ENCODE peak calls at places on chromosomes 12 and 14, in ten cellular contexts. E is K562; M is IMR-90; A is ovary; Z is substantia nigra; S is CD8-positive, alpha-beta memory T cell; U is CD4-positive, alpha-beta T cell; C is aorta; K is stomach; Y is psoas muscle. O is an unnamed sample.

GRCh38 chr14:68203871-68204270 is 384.3 kb downstream of the RAD51B start:
- DNase-seq in M (no peak), S (no peak), E (no peak), U (no peak), K (no peak), Y (no peak), C (no peak), Z (no peak), A (no peak), O (no peak)

GRCh38 chr12:50732591-50732990 is 31.3 kb upstream of the ATF1 start:
- DNase-seq in E (peak; percentile 13), U (no peak), Y (no peak), S (no peak), M (peak; percentile 97), C (no peak), K (no peak), A (no peak), Z (no peak), O (no peak)

GRCh38 chr12:6375269-6376078 is at the start of gene SCNN1A:
- DNase-seq in Z (no peak), Y (no peak), M (no peak), U (no peak), A (peak; percentile 58), S (no peak), K (peak; percentile 92), C (no peak), E (no peak), O (peak; percentile 78)

GRCh38 chr12:117228239-117228638 is 38.0 kb upstream of the FBXO21 start:
- DNase-seq in C (no peak), Y (no peak), S (no peak), K (no peak), U (no peak), Z (no peak), M (no peak), A (no peak), E (no peak), O (no peak)

GRCh38 chr12:52945389-52946232 is 3.3 kb upstream of the KRT18 start:
- DNase-seq in M (peak; percentile 62), S (no peak), C (no peak), Y (no peak), U (no peak), Z (no peak), A (no peak), K (peak; percentile 62), E (no peak), O (peak; percentile 65)

GRCh38 chr12:113259499-113259953 is 38.3 kb downstream of the TPCN1 start:
- DNase-seq in Y (peak; percentile 87), M (no peak), Z (peak; percentile 48), E (no peak), K (peak; percentile 44), A (peak; percentile 80), U (no peak), S (no peak), C (peak; percentile 83), O (peak; percentile 81)

GRCh38 chr12:104649913-104650312 is 193.2 kb downstream of the CHST11 start:
- DNase-seq in C (no peak), M (no peak), K (no peak), Z (no peak), Y (no peak), S (no peak), U (no peak), A (no peak), E (no peak), O (no peak)

GRCh38 chr12:128820723-128821432 is 2.9 kb downstream of the SLC15A4 start:
- DNase-seq in C (no peak), K (peak; percentile 44), Y (no peak), S (no peak), M (no peak), E (no peak), Z (no peak), A (no peak), U (no peak), O (no peak)

GRCh38 chr14:105853089-105853906 is 326.9 kb downstream of the TMEM121 start:
- DNase-seq in Z (no peak), K (no peak), S (no peak), E (no peak), C (peak; percentile 60), U (no peak), Y (no peak), A (no peak), M (no peak), O (no peak)

GRCh38 chr12:4797096-4797495 is 76.9 kb downstream of the GALNT8 start:
- DNase-seq in Z (no peak), M (no peak), Y (no peak), U (no peak), S (no peak), K (no peak), E (no peak), A (no peak), C (no peak), O (no peak)

GRCh38 chr14:105495990-105496830 is 5.2 kb downstream of the TEDC1 start:
- DNase-seq in U (no peak), S (no peak), A (no peak), M (no peak), E (no peak), C (peak; percentile 71), Y (no peak), K (no peak), Z (no peak), O (no peak)

GRCh38 chr12:114834621-114835020 is 150.6 kb upstream of the TBX3 start:
- DNase-seq in Z (no peak), Y (no peak), M (peak; percentile 46), U (no peak), A (no peak), C (no peak), K (no peak), S (no peak), E (no peak), O (no peak)
- H3K27ac ChIP-seq in Z (no peak overlapping the region), Y (no peak overlapping the region), M (peak overlapping the region; percentile 74), U (no peak overlapping the region), A (no peak overlapping the region), C (no peak overlapping the region), K (no peak overlapping the region), S (no peak overlapping the region), E (no peak overlapping the region), O (no peak overlapping the region)

GRCh38 chr14:19941668-19942067 is 11.0 kb downstream of the OR4K1 start:
- DNase-seq in Z (no peak), M (no peak), C (no peak), K (no peak), Y (no peak), U (no peak), A (no peak), S (no peak), E (no peak), O (no peak)

GRCh38 chr14:19949218-19949617 is 18.5 kb downstream of the OR4K1 start:
- DNase-seq in U (no peak), M (no peak), S (no peak), C (no peak), K (no peak), A (no peak), E (no peak), Z (no peak), Y (no peak), O (no peak)

GRCh38 chr14:19947413-19948090 is 16.8 kb downstream of the OR4K1 start:
- DNase-seq in K (no peak), A (no peak), E (no peak), C (no peak), Y (no peak), Z (no peak), U (no peak), M (no peak), S (no peak), O (no peak)
- H3K27ac ChIP-seq in K (no peak overlapping the region), A (no peak overlapping the region), E (no peak overlapping the region), C (no peak overlapping the region), Y (no peak overlapping the region), Z (no peak overlapping the region), U (no peak overlapping the region), M (no peak overlapping the region), S (no peak overlapping the region), O (no peak overlapping the region)

GRCh38 chr14:32530800-32531199 is 201.7 kb downstream of the AKAP6 start:
- DNase-seq in Y (no peak), E (no peak), Z (no peak), K (no peak), C (no peak), A (no peak), M (no peak), U (no peak), S (no peak), O (no peak)

GRCh38 chr14:32525591-32525990 is 196.5 kb downstream of the AKAP6 start:
- DNase-seq in K (no peak), Y (no peak), S (no peak), C (no peak), A (no peak), E (no peak), U (no peak), M (no peak), Z (no peak), O (no peak)

GRCh38 chr14:32524609-32525391 is 195.7 kb downstream of the AKAP6 start:
- DNase-seq in M (peak; percentile 8), S (no peak), Y (no peak), A (no peak), U (no peak), Z (no peak), K (no peak), C (no peak), E (no peak), O (no peak)
- H3K27ac ChIP-seq in M (no peak overlapping the region), S (no peak overlapping the region), Y (peak overlapping the region; percentile 51), A (no peak overlapping the region), U (no peak overlapping the region), Z (peak overlapping the region; percentile 63), K (no peak overlapping the region), C (no peak overlapping the region), E (no peak overlapping the region), O (no peak overlapping the region)

GRCh38 chr12:93785262-93786010 is 108.3 kb downstream of the CRADD start:
- DNase-seq in U (no peak), M (peak; percentile 97), K (no peak), Y (peak; percentile 48), Z (no peak), E (peak; percentile 75), A (peak; percentile 53), S (peak; percentile 6), C (no peak), O (peak; percentile 10)

GRCh38 chr12:93782854-93783253 is 105.7 kb downstream of the CRADD start:
- DNase-seq in C (no peak), M (no peak), K (no peak), Z (no peak), S (no peak), A (no peak), E (no peak), U (no peak), Y (no peak), O (no peak)

GRCh38 chr12:93784339-93785086 is 107.3 kb downstream of the CRADD start:
- DNase-seq in Z (no peak), K (no peak), U (no peak), A (peak; percentile 43), M (peak; percentile 76), C (no peak), S (no peak), Y (peak; percentile 60), E (peak; percentile 81), O (no peak)

GRCh38 chr12:93786669-93787397 is 109.7 kb downstream of the CRADD start:
- DNase-seq in U (no peak), Z (no peak), K (no peak), A (no peak), E (no peak), M (no peak), Y (no peak), S (no peak), C (no peak), O (no peak)

GRCh38 chr12:93783827-93784226 is 106.7 kb downstream of the CRADD start:
- DNase-seq in A (no peak), C (no peak), U (no peak), M (no peak), S (peak; percentile 7), E (peak; percentile 28), Y (no peak), K (no peak), Z (no peak), O (no peak)
- H3K27ac ChIP-seq in A (no peak overlapping the region), C (no peak overlapping the region), U (no peak overlapping the region), M (peak overlapping the region; percentile 100), S (no peak overlapping the region), E (peak overlapping the region; percentile 51), Y (peak overlapping the region; percentile 85), K (peak overlapping the region; percentile 86), Z (peak overlapping the region; percentile 7), O (peak overlapping the region; percentile 1)

GRCh38 chr12:92064420-92064819 is 81.2 kb downstream of the BTG1 start:
- DNase-seq in Y (no peak), M (no peak), S (no peak), A (no peak), U (no peak), E (peak; percentile 25), C (no peak), K (no peak), Z (no peak), O (no peak)
- H3K27ac ChIP-seq in Y (no peak overlapping the region), M (peak overlapping the region; percentile 72), S (no peak overlapping the region), A (no peak overlapping the region), U (no peak overlapping the region), E (no peak overlapping the region), C (peak overlapping the region; percentile 57), K (peak overlapping the region; percentile 70), Z (no peak overlapping the region), O (peak overlapping the region; percentile 63)

O was measured in pancreas.